ENCODE peak calls at places on chromosomes 7 and 10, in nine cellular contexts. U is T-helper 9 cell; D is body of pancreas; W is NCI-H69; V is ELF-1; B is AG04450; J is stimulated activated CD4-positive, alpha-beta T cell treated with anti-CD3 and anti-CD28 coated beads, Interleukin-12 subunit alpha, Interleukin-12 subunit beta, amount 100 ng/mL, for 48 hours; C is lung; K is transverse colon. T is an unnamed sample.

GRCh38 chr7:15317215-15317614 is 244.6 kb downstream of the AGMO start:
- DNase-seq in D (no peak), C (no peak), K (no peak), B (no peak), J (no peak), W (peak; percentile 57), U (no peak), V (no peak), T (no peak)

GRCh38 chr7:155209478-155209864 is 88.2 kb upstream of the INSIG1 start:
- DNase-seq in J (no peak), U (no peak), B (no peak), C (no peak), W (no peak), K (no peak), V (no peak), D (no peak), T (no peak)

GRCh38 chr7:1274121-1274875 is 41.6 kb downstream of the UNCX start:
- DNase-seq in J (no peak), D (no peak), W (peak; percentile 17), U (no peak), V (no peak), C (no peak), B (no peak), K (no peak), T (no peak)

GRCh38 chr10:59047957-59048618 is 128.4 kb upstream of the PHYHIPL start:
- DNase-seq in W (no peak), D (no peak), V (no peak), B (no peak), K (no peak), C (no peak), J (no peak), U (no peak), T (no peak)

GRCh38 chr10:79269969-79270368 is 77.3 kb upstream of the PPIF start:
- DNase-seq in W (peak; percentile 31), D (no peak), V (no peak), K (no peak), J (no peak), U (no peak), C (no peak), B (no peak), T (no peak)

GRCh38 chr10:112022196-112022595 is 161.4 kb downstream of the GPAM start:
- DNase-seq in D (no peak), W (no peak), U (no peak), B (no peak), K (no peak), J (no peak), V (peak; percentile 7), C (no peak), T (no peak)

GRCh38 chr10:21807162-21807561 is 196.4 kb downstream of the DNAJC1 start:
- DNase-seq in B (no peak), D (no peak), J (no peak), W (peak; percentile 32), V (peak; percentile 83), U (no peak), C (no peak), K (no peak), T (no peak)

GRCh38 chr10:69464801-69465401 is 13.6 kb downstream of the TSPAN15 start:
- DNase-seq in B (no peak), J (peak; percentile 4), C (no peak), D (no peak), U (no peak), V (no peak), K (peak; percentile 65), W (no peak), T (no peak)

GRCh38 chr10:80260295-80261243 is 28.9 kb downstream of the MAT1A start:
- DNase-seq in C (no peak), U (peak; percentile 12), J (peak; percentile 20), B (no peak), W (peak; percentile 13), D (peak; percentile 48), K (no peak), V (no peak), T (peak; percentile 33)

GRCh38 chr7:138898255-138898654 is 82.9 kb downstream of the KIAA1549 start:
- DNase-seq in U (no peak), K (no peak), B (no peak), J (no peak), D (no peak), W (no peak), V (no peak), C (no peak), T (no peak)

GRCh38 chr7:64307254-64308018 is 6.3 kb upstream of the ZNF736 start:
- DNase-seq in U (peak; percentile 86), V (peak; percentile 97), B (peak; percentile 18), D (peak; percentile 96), J (peak; percentile 87), W (peak; percentile 98), K (peak; percentile 96), C (peak; percentile 95), T (peak; percentile 97)

GRCh38 chr7:135862586-135863361 is 114.2 kb upstream of the FAM180A start:
- DNase-seq in B (no peak), V (peak; percentile 29), C (no peak), J (no peak), D (no peak), W (peak; percentile 34), U (no peak), K (no peak), T (peak; percentile 89)

GRCh38 chr10:42939237-42939636 is 137.6 kb upstream of the RET start:
- DNase-seq in K (no peak), U (no peak), V (no peak), C (no peak), D (no peak), W (no peak), J (no peak), B (no peak), T (no peak)

T was measured in thyroid gland.